ENCODE peak calls at places on chromosomes 5 and 9, in six cellular contexts. One of them, this sample, is unnamed.

GRCh38 chr9:137065336-137065967 is 4.9 kb downstream of the SAPCD2 start:
- DNase-seq in transverse colon: no peak
- DNase-seq in foreskin keratinocyte: no peak
- DNase-seq in heart right ventricle: no peak
- DNase-seq in nephron progenitor cell: peak
- DNase-seq in omental fat pad: no peak
- DNase-seq in this sample: no peak

GRCh38 chr9:109401169-109401989 is 80.5 kb upstream of the EPB41L4B start:
- DNase-seq in nephron progenitor cell: peak
- DNase-seq in foreskin keratinocyte: peak
- DNase-seq in heart right ventricle: no peak
- DNase-seq in transverse colon: peak
- DNase-seq in omental fat pad: peak
- DNase-seq in this sample: no peak

GRCh38 chr5:91146221-91146620 is 236.9 kb downstream of the ARRDC3 start:
- DNase-seq in foreskin keratinocyte: no peak
- DNase-seq in heart right ventricle: no peak
- DNase-seq in transverse colon: no peak
- DNase-seq in nephron progenitor cell: no peak
- DNase-seq in omental fat pad: no peak
- DNase-seq in this sample: no peak

GRCh38 chr5:147658293-147658932 is 124.1 kb downstream of the JAKMIP2 start:
- DNase-seq in transverse colon: no peak
- DNase-seq in nephron progenitor cell: no peak
- DNase-seq in omental fat pad: no peak
- DNase-seq in heart right ventricle: no peak
- DNase-seq in foreskin keratinocyte: no peak
- DNase-seq in this sample: no peak

GRCh38 chr9:5869315-5870019 is 21.2 kb upstream of the MLANA start:
- DNase-seq in transverse colon: no peak
- DNase-seq in nephron progenitor cell: no peak
- DNase-seq in heart right ventricle: no peak
- DNase-seq in omental fat pad: no peak
- DNase-seq in foreskin keratinocyte: no peak
- DNase-seq in this sample: no peak

GRCh38 chr5:18314192-18314778 is 680.0 kb downstream of the TAF11L14 start:
- DNase-seq in omental fat pad: no peak
- DNase-seq in nephron progenitor cell: peak
- DNase-seq in transverse colon: no peak
- DNase-seq in heart right ventricle: no peak
- DNase-seq in foreskin keratinocyte: no peak
- DNase-seq in this sample: no peak

GRCh38 chr9:127204771-127205470 is 59.7 kb upstream of the GARNL3 start:
- DNase-seq in transverse colon: no peak
- DNase-seq in heart right ventricle: no peak
- DNase-seq in omental fat pad: no peak
- DNase-seq in foreskin keratinocyte: no peak
- DNase-seq in nephron progenitor cell: no peak
- DNase-seq in this sample: no peak

GRCh38 chr9:112170235-112170634 is 4.9 kb downstream of the SUSD1 start:
- DNase-seq in foreskin keratinocyte: peak
- DNase-seq in nephron progenitor cell: no peak
- DNase-seq in omental fat pad: no peak
- DNase-seq in heart right ventricle: no peak
- DNase-seq in transverse colon: peak
- DNase-seq in this sample: peak

GRCh38 chr9:4792054-4792571 is 631 bp upstream of the RCL1 start:
- DNase-seq in heart right ventricle: no peak
- DNase-seq in nephron progenitor cell: peak
- DNase-seq in foreskin keratinocyte: peak
- DNase-seq in transverse colon: peak
- DNase-seq in omental fat pad: no peak
- DNase-seq in this sample: no peak

GRCh38 chr9:81574399-81574798 is 114.9 kb downstream of the TLE1 start:
- DNase-seq in transverse colon: no peak
- DNase-seq in heart right ventricle: no peak
- DNase-seq in foreskin keratinocyte: no peak
- DNase-seq in omental fat pad: no peak
- DNase-seq in nephron progenitor cell: no peak
- DNase-seq in this sample: no peak

GRCh38 chr5:172559004-172559932 is 81.8 kb upstream of the NEURL1B start:
- DNase-seq in foreskin keratinocyte: peak
- DNase-seq in heart right ventricle: peak
- DNase-seq in omental fat pad: no peak
- DNase-seq in transverse colon: peak
- DNase-seq in nephron progenitor cell: peak
- DNase-seq in this sample: no peak

GRCh38 chr9:89941875-89942274 is 337.1 kb downstream of the GADD45G start:
- DNase-seq in foreskin keratinocyte: peak
- DNase-seq in nephron progenitor cell: no peak
- DNase-seq in transverse colon: no peak
- DNase-seq in heart right ventricle: no peak
- DNase-seq in omental fat pad: no peak
- DNase-seq in this sample: no peak

GRCh38 chr9:111078391-111079038 is 40.2 kb upstream of the LPAR1 start:
- DNase-seq in heart right ventricle: no peak
- DNase-seq in omental fat pad: no peak
- DNase-seq in foreskin keratinocyte: no peak
- DNase-seq in transverse colon: no peak
- DNase-seq in nephron progenitor cell: no peak
- DNase-seq in this sample: no peak

GRCh38 chr9:134621558-134622110 is 20.0 kb upstream of the COL5A1 start:
- DNase-seq in transverse colon: no peak
- DNase-seq in nephron progenitor cell: no peak
- DNase-seq in foreskin keratinocyte: no peak
- DNase-seq in heart right ventricle: no peak
- DNase-seq in omental fat pad: no peak
- DNase-seq in this sample: no peak

GRCh38 chr5:5221731-5222130 is 81.6 kb downstream of the ADAMTS16 start:
- DNase-seq in transverse colon: no peak
- DNase-seq in heart right ventricle: no peak
- DNase-seq in nephron progenitor cell: no peak
- DNase-seq in omental fat pad: no peak
- DNase-seq in foreskin keratinocyte: no peak
- DNase-seq in this sample: no peak

GRCh38 chr9:859251-859650 is 17.8 kb downstream of the DMRT1 start:
- DNase-seq in omental fat pad: no peak
- DNase-seq in heart right ventricle: no peak
- DNase-seq in nephron progenitor cell: no peak
- DNase-seq in transverse colon: no peak
- DNase-seq in foreskin keratinocyte: no peak
- DNase-seq in this sample: no peak

GRCh38 chr9:124399323-124399962 is 15.8 kb downstream of the PSMB7 start:
- DNase-seq in foreskin keratinocyte: no peak
- DNase-seq in omental fat pad: no peak
- DNase-seq in nephron progenitor cell: no peak
- DNase-seq in heart right ventricle: peak
- DNase-seq in transverse colon: no peak
- DNase-seq in this sample: no peak

GRCh38 chr9:36007309-36007708 is 29.4 kb upstream of the RECK start:
- DNase-seq in heart right ventricle: no peak
- DNase-seq in transverse colon: no peak
- DNase-seq in nephron progenitor cell: no peak
- DNase-seq in foreskin keratinocyte: no peak
- DNase-seq in omental fat pad: no peak
- DNase-seq in this sample: no peak

GRCh38 chr5:127878174-127878750 is 175.1 kb downstream of the CCDC192 start:
- DNase-seq in heart right ventricle: peak
- DNase-seq in foreskin keratinocyte: no peak
- DNase-seq in transverse colon: peak
- DNase-seq in nephron progenitor cell: peak
- DNase-seq in omental fat pad: no peak
- DNase-seq in this sample: peak

GRCh38 chr5:2686725-2687124 is 64.8 kb downstream of the IRX2 start:
- DNase-seq in transverse colon: no peak
- DNase-seq in omental fat pad: no peak
- DNase-seq in foreskin keratinocyte: no peak
- DNase-seq in nephron progenitor cell: no peak
- DNase-seq in heart right ventricle: no peak
- DNase-seq in this sample: no peak
- TF ChIP-seq CTCF in transverse colon: no peak
- TF ChIP-seq CTCF in omental fat pad: no peak
- TF ChIP-seq CTCF in foreskin keratinocyte: peak
- TF ChIP-seq CTCF in nephron progenitor cell: no peak
- TF ChIP-seq CTCF in heart right ventricle: no peak
- TF ChIP-seq CTCF in this sample: no peak

DNA sequence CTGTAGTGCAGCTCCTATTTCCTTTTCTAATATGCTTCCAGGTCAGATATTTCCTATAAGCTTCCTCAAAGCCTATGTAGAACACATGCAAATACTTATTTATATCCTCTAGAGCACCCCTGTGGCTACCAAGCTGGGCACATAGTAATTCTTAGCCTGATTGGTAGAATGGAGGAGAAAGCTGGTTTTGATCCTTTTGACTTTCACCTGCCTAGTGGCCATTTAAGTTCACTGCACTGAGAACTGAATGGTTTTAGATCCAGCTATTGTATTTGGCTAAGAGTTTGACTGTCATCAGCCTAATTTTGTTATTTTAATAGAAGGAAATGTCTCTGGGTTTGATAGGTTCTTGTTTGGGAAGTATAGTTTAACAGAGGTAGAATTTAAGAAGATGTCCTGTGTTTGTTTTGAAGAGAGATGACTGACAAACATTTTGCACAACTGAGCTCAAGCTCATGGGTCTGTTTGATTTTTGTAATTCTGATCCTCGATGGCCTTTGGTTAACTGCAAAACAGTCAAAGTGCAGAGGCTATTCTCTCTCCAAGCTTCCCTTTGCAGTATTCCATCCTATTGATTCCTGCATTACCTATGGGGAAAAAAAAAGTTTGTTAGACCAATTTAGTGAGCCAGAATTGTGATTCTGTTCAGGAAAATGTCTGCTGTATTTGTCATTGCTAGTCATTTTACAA is 85.4 kb downstream of the KCNN2 start:
- DNase-seq in omental fat pad: no peak
- DNase-seq in transverse colon: no peak
- DNase-seq in nephron progenitor cell: no peak
- DNase-seq in heart right ventricle: no peak
- DNase-seq in foreskin keratinocyte: no peak
- DNase-seq in this sample: no peak
- TF ChIP-seq CTCF in omental fat pad: no peak
- TF ChIP-seq CTCF in transverse colon: no peak
- TF ChIP-seq CTCF in nephron progenitor cell: peak
- TF ChIP-seq CTCF in heart right ventricle: no peak
- TF ChIP-seq CTCF in foreskin keratinocyte: peak
- TF ChIP-seq CTCF in this sample: no peak

GRCh38 chr9:98038958-98039357 is 17.6 kb upstream of the NANS start:
- DNase-seq in omental fat pad: no peak
- DNase-seq in nephron progenitor cell: no peak
- DNase-seq in transverse colon: no peak
- DNase-seq in heart right ventricle: no peak
- DNase-seq in foreskin keratinocyte: no peak
- DNase-seq in this sample: no peak
- TF ChIP-seq CTCF in omental fat pad: no peak
- TF ChIP-seq CTCF in nephron progenitor cell: no peak
- TF ChIP-seq CTCF in transverse colon: no peak
- TF ChIP-seq CTCF in heart right ventricle: no peak
- TF ChIP-seq CTCF in foreskin keratinocyte: no peak
- TF ChIP-seq CTCF in this sample: no peak

GRCh38 chr5:56639491-56639890 is 175.9 kb upstream of the MAP3K1 start:
- DNase-seq in nephron progenitor cell: no peak
- DNase-seq in foreskin keratinocyte: no peak
- DNase-seq in omental fat pad: no peak
- DNase-seq in heart right ventricle: no peak
- DNase-seq in transverse colon: no peak
- DNase-seq in this sample: no peak
- TF ChIP-seq CTCF in nephron progenitor cell: no peak
- TF ChIP-seq CTCF in foreskin keratinocyte: no peak
- TF ChIP-seq CTCF in omental fat pad: no peak
- TF ChIP-seq CTCF in heart right ventricle: no peak
- TF ChIP-seq CTCF in transverse colon: no peak
- TF ChIP-seq CTCF in this sample: no peak

GRCh38 chr5:144390133-144390532 is 219.5 kb downstream of the KCTD16 start:
- DNase-seq in nephron progenitor cell: no peak
- DNase-seq in heart right ventricle: no peak
- DNase-seq in transverse colon: peak
- DNase-seq in omental fat pad: no peak
- DNase-seq in foreskin keratinocyte: no peak
- DNase-seq in this sample: peak
- TF ChIP-seq CTCF in nephron progenitor cell: peak
- TF ChIP-seq CTCF in heart right ventricle: no peak
- TF ChIP-seq CTCF in transverse colon: peak
- TF ChIP-seq CTCF in omental fat pad: no peak
- TF ChIP-seq CTCF in foreskin keratinocyte: peak
- TF ChIP-seq CTCF in this sample: peak

GRCh38 chr5:36398137-36398536 is 96.4 kb upstream of the RANBP3L start:
- DNase-seq in nephron progenitor cell: no peak
- DNase-seq in transverse colon: no peak
- DNase-seq in omental fat pad: no peak
- DNase-seq in heart right ventricle: no peak
- DNase-seq in foreskin keratinocyte: no peak
- DNase-seq in this sample: no peak
- TF ChIP-seq CTCF in nephron progenitor cell: peak
- TF ChIP-seq CTCF in transverse colon: peak
- TF ChIP-seq CTCF in omental fat pad: no peak
- TF ChIP-seq CTCF in heart right ventricle: peak
- TF ChIP-seq CTCF in foreskin keratinocyte: peak
- TF ChIP-seq CTCF in this sample: no peak

DNA sequence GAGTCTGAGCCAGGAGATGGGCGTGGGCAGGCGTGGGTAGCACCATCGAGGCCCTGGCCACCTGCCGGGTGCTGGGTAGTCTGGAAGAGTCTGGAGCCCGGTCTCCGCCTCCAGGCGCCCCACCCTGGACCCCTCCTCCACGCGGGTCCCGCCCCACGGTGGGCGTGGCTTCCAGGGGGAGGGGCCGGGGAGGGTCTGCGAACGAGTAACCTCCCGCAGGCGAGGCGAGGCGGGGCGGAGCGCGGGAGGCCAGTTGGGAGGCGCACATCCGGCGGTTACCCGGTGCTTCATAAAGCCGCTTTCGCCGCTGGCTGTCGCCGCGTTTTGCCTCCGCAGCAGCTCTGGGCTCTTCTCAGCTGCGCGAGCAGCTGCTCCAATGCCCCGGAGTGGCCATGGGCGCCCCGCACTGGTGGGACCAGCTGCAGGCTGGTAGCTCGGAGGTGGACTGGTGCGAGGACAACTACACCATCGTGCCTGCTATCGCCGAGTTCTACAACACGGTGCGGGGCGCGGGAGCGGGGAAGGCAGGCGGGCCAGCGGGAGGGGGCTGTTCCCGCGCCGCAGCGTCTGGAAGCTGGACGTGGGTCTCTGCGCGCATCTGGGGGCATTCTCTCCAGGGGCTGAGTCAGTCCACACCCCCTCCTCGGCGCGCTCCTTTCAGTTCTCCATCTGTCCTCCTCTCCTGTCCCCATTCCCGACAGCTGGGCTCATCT is at the start of gene ACER2:
- DNase-seq in foreskin keratinocyte: peak
- DNase-seq in nephron progenitor cell: peak
- DNase-seq in omental fat pad: peak
- DNase-seq in transverse colon: peak
- DNase-seq in heart right ventricle: peak
- DNase-seq in this sample: peak
- TF ChIP-seq CTCF in foreskin keratinocyte: peak
- TF ChIP-seq CTCF in nephron progenitor cell: no peak
- TF ChIP-seq CTCF in omental fat pad: no peak
- TF ChIP-seq CTCF in transverse colon: no peak
- TF ChIP-seq CTCF in heart right ventricle: peak
- TF ChIP-seq CTCF in this sample: no peak